ENCODE peak calls at places on chromosome 1, in eight cellular contexts. One of them, this sample, is unnamed.

GRCh38 chr1:97989094-97989680 is 68.4 kb upstream of the DPYD start:
- DNase-seq in Karpas-422: no peak
- DNase-seq in MM.1S: no peak
- DNase-seq in fibroblast of lung: peak; percentile 69
- DNase-seq in GM23338: no peak
- DNase-seq in GM23248: peak; percentile 53
- DNase-seq in PC-3: peak; percentile 70
- DNase-seq in IMR-90: peak; percentile 73
- DNase-seq in this sample: no peak

GRCh38 chr1:160046494-160047115 is 14.8 kb upstream of the PIGM start:
- DNase-seq in MM.1S: peak; percentile 73
- DNase-seq in GM23248: peak; percentile 76
- DNase-seq in PC-3: peak; percentile 58
- DNase-seq in fibroblast of lung: peak; percentile 36
- DNase-seq in IMR-90: peak; percentile 21
- DNase-seq in GM23338: peak; percentile 84
- DNase-seq in Karpas-422: peak; percentile 79
- DNase-seq in this sample: no peak

GRCh38 chr1:94025383-94026340 is 95.3 kb downstream of the ABCA4 start:
- DNase-seq in PC-3: peak; percentile 90
- DNase-seq in MM.1S: no peak
- DNase-seq in IMR-90: peak; percentile 79
- DNase-seq in GM23248: peak; percentile 82
- DNase-seq in Karpas-422: peak; percentile 65
- DNase-seq in fibroblast of lung: peak; percentile 83
- DNase-seq in GM23338: peak; percentile 67
- DNase-seq in this sample: no peak

GRCh38 chr1:203302461-203302860 is 2.9 kb upstream of the BTG2 start:
- DNase-seq in IMR-90: no peak
- DNase-seq in fibroblast of lung: no peak
- DNase-seq in GM23338: no peak
- DNase-seq in PC-3: no peak
- DNase-seq in MM.1S: no peak
- DNase-seq in Karpas-422: no peak
- DNase-seq in GM23248: no peak
- DNase-seq in this sample: no peak

GRCh38 chr1:230826166-230826875 is 42.0 kb downstream of the C1orf198 start:
- DNase-seq in MM.1S: no peak
- DNase-seq in GM23248: no peak
- DNase-seq in fibroblast of lung: no peak
- DNase-seq in GM23338: no peak
- DNase-seq in PC-3: no peak
- DNase-seq in Karpas-422: no peak
- DNase-seq in IMR-90: no peak
- DNase-seq in this sample: no peak

GRCh38 chr1:97033949-97034348 is 312.4 kb downstream of the PTBP2 start:
- DNase-seq in fibroblast of lung: no peak
- DNase-seq in MM.1S: no peak
- DNase-seq in Karpas-422: no peak
- DNase-seq in GM23338: no peak
- DNase-seq in PC-3: no peak
- DNase-seq in GM23248: no peak
- DNase-seq in IMR-90: no peak
- DNase-seq in this sample: no peak

GRCh38 chr1:159929155-159930051 is 4.1 kb upstream of the TAGLN2 start:
- DNase-seq in IMR-90: no peak
- DNase-seq in MM.1S: no peak
- DNase-seq in GM23338: peak; percentile 83
- DNase-seq in fibroblast of lung: no peak
- DNase-seq in GM23248: no peak
- DNase-seq in Karpas-422: no peak
- DNase-seq in PC-3: no peak
- DNase-seq in this sample: peak; percentile 95

GRCh38 chr1:22673486-22674409 is 20.7 kb downstream of the C1QB start:
- DNase-seq in GM23338: peak; percentile 76
- DNase-seq in fibroblast of lung: peak; percentile 70
- DNase-seq in PC-3: peak; percentile 74
- DNase-seq in MM.1S: no peak
- DNase-seq in GM23248: peak; percentile 80
- DNase-seq in IMR-90: peak; percentile 74
- DNase-seq in Karpas-422: peak; percentile 67
- DNase-seq in this sample: no peak

GRCh38 chr1:224929335-224930237 is at the start of gene DNAH14:
- DNase-seq in GM23338: peak; percentile 90
- DNase-seq in PC-3: peak; percentile 94
- DNase-seq in Karpas-422: no peak
- DNase-seq in MM.1S: peak; percentile 68
- DNase-seq in IMR-90: peak; percentile 60
- DNase-seq in GM23248: peak; percentile 88
- DNase-seq in fibroblast of lung: peak; percentile 83
- DNase-seq in this sample: no peak

GRCh38 chr1:174366946-174367345 is 80.8 kb upstream of the GPR52 start:
- DNase-seq in GM23338: no peak
- DNase-seq in PC-3: no peak
- DNase-seq in Karpas-422: no peak
- DNase-seq in MM.1S: peak; percentile 2
- DNase-seq in GM23248: no peak
- DNase-seq in IMR-90: no peak
- DNase-seq in fibroblast of lung: no peak
- DNase-seq in this sample: no peak

GRCh38 chr1:39368045-39368444 is 123.4 kb upstream of the BMP8A start:
- DNase-seq in GM23338: no peak
- DNase-seq in MM.1S: no peak
- DNase-seq in PC-3: no peak
- DNase-seq in IMR-90: no peak
- DNase-seq in Karpas-422: no peak
- DNase-seq in fibroblast of lung: no peak
- DNase-seq in GM23248: no peak
- DNase-seq in this sample: no peak

DNA sequence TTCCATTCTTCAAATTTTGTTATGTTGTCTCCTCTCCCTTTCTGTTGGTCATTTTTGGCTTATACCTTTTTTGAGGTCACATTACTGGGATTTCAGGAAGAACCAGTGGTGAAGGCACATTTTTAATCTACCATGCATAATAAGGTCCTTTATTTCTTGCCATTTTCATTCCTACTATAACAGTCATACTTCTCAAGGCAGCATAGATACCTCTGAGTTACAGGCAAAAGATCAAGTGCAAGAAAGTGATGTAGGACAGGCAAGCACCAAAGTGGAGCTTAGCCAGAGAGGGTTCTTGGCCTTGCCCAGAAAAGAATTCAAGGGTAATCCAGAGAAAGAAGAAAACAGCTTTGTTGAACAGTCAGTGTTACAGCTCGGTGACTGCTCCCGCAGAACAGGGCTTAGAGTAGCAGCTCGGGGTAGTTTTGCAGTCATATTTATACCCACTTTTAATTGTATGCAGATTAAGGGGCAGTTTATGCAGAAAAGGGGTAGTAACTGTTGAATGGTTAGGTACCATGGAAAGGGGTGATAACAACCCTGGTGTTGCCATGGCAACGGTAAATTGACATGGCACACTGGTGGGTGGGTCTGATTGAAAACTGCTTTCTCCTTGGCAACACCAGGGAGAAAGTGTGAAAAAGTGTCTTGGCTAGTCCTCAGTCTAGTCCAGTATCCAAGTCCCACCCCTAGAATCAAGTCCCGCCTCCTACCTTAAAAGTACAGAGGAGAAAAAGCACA is 39.6 kb upstream of the DOCK7 start:
- DNase-seq in MM.1S: no peak
- DNase-seq in fibroblast of lung: no peak
- DNase-seq in GM23248: peak; percentile 60
- DNase-seq in Karpas-422: no peak
- DNase-seq in GM23338: peak; percentile 61
- DNase-seq in IMR-90: peak; percentile 43
- DNase-seq in PC-3: no peak
- DNase-seq in this sample: no peak
- H3K4me2 ChIP-seq in MM.1S: no peak overlapping the region
- H3K4me2 ChIP-seq in fibroblast of lung: no peak overlapping the region
- H3K4me2 ChIP-seq in GM23248: peak overlapping the region; percentile 80
- H3K4me2 ChIP-seq in Karpas-422: no peak overlapping the region
- H3K4me2 ChIP-seq in GM23338: no peak overlapping the region
- H3K4me2 ChIP-seq in IMR-90: peak overlapping the region; percentile 43
- H3K4me2 ChIP-seq in PC-3: no peak overlapping the region
- H3K4me2 ChIP-seq in this sample: no peak overlapping the region

GRCh38 chr1:154501423-154502065 is 475 bp upstream of the TDRD10 start:
- DNase-seq in GM23338: peak; percentile 68
- DNase-seq in PC-3: no peak
- DNase-seq in GM23248: peak; percentile 44
- DNase-seq in fibroblast of lung: no peak
- DNase-seq in Karpas-422: no peak
- DNase-seq in IMR-90: no peak
- DNase-seq in MM.1S: no peak
- DNase-seq in this sample: no peak
- H3K4me3 ChIP-seq in GM23338: peak overlapping the region; percentile 62
- H3K4me3 ChIP-seq in PC-3: no peak overlapping the region
- H3K4me3 ChIP-seq in GM23248: peak overlapping the region; percentile 24
- H3K4me3 ChIP-seq in fibroblast of lung: peak overlapping the region; percentile 14
- H3K4me3 ChIP-seq in Karpas-422: no peak overlapping the region
- H3K4me3 ChIP-seq in IMR-90: peak overlapping the region; percentile 2
- H3K4me3 ChIP-seq in MM.1S: no peak overlapping the region
- H3K4me3 ChIP-seq in this sample: no peak overlapping the region

GRCh38 chr1:9169601-9170137 is 40.8 kb upstream of the GPR157 start:
- DNase-seq in IMR-90: no peak
- DNase-seq in PC-3: no peak
- DNase-seq in GM23338: no peak
- DNase-seq in fibroblast of lung: no peak
- DNase-seq in Karpas-422: no peak
- DNase-seq in MM.1S: no peak
- DNase-seq in GM23248: peak; percentile 50
- DNase-seq in this sample: no peak

GRCh38 chr1:9179450-9179849 is 50.5 kb upstream of the GPR157 start:
- DNase-seq in GM23338: no peak
- DNase-seq in PC-3: no peak
- DNase-seq in MM.1S: no peak
- DNase-seq in IMR-90: no peak
- DNase-seq in GM23248: no peak
- DNase-seq in fibroblast of lung: no peak
- DNase-seq in Karpas-422: no peak
- DNase-seq in this sample: no peak

GRCh38 chr1:9180077-9180819 is 51.3 kb upstream of the GPR157 start:
- DNase-seq in MM.1S: no peak
- DNase-seq in GM23248: peak; percentile 44
- DNase-seq in IMR-90: peak; percentile 62
- DNase-seq in Karpas-422: no peak
- DNase-seq in fibroblast of lung: no peak
- DNase-seq in GM23338: no peak
- DNase-seq in PC-3: peak; percentile 81
- DNase-seq in this sample: no peak

GRCh38 chr1:9174243-9174642 is 45.3 kb upstream of the GPR157 start:
- DNase-seq in PC-3: no peak
- DNase-seq in GM23338: no peak
- DNase-seq in MM.1S: no peak
- DNase-seq in Karpas-422: no peak
- DNase-seq in fibroblast of lung: no peak
- DNase-seq in GM23248: no peak
- DNase-seq in IMR-90: no peak
- DNase-seq in this sample: no peak

GRCh38 chr1:9174762-9175161 is 45.9 kb upstream of the GPR157 start:
- DNase-seq in PC-3: no peak
- DNase-seq in MM.1S: no peak
- DNase-seq in GM23248: no peak
- DNase-seq in fibroblast of lung: no peak
- DNase-seq in IMR-90: no peak
- DNase-seq in GM23338: no peak
- DNase-seq in Karpas-422: no peak
- DNase-seq in this sample: no peak
- H4K20me1 ChIP-seq in PC-3: no peaks in the 10 kb centered on the region
- H4K20me1 ChIP-seq in MM.1S: no peaks in the 10 kb centered on the region
- H4K20me1 ChIP-seq in GM23248: peaks cover 10% of the 10 kb centered on the region
- H4K20me1 ChIP-seq in fibroblast of lung: peaks cover 4% of the 10 kb centered on the region
- H4K20me1 ChIP-seq in IMR-90: peaks cover 92% of the 10 kb centered on the region
- H4K20me1 ChIP-seq in GM23338: peaks cover 14% of the 10 kb centered on the region
- H4K20me1 ChIP-seq in Karpas-422: no peaks in the 10 kb centered on the region
- H4K20me1 ChIP-seq in this sample: peaks cover 9% of the 10 kb centered on the region

GRCh38 chr1:226276077-226276682 is 32.8 kb downstream of the LIN9 start:
- DNase-seq in MM.1S: no peak
- DNase-seq in GM23338: no peak
- DNase-seq in Karpas-422: no peak
- DNase-seq in IMR-90: no peak
- DNase-seq in fibroblast of lung: no peak
- DNase-seq in GM23248: no peak
- DNase-seq in PC-3: peak; percentile 61
- DNase-seq in this sample: no peak
- H3K4me2 ChIP-seq in MM.1S: no peak overlapping the region
- H3K4me2 ChIP-seq in GM23338: no peak overlapping the region
- H3K4me2 ChIP-seq in Karpas-422: no peak overlapping the region
- H3K4me2 ChIP-seq in IMR-90: no peak overlapping the region
- H3K4me2 ChIP-seq in fibroblast of lung: no peak overlapping the region
- H3K4me2 ChIP-seq in GM23248: no peak overlapping the region
- H3K4me2 ChIP-seq in PC-3: no peak overlapping the region
- H3K4me2 ChIP-seq in this sample: no peak overlapping the region

This sample was measured in keratinocyte.